ENCODE peak calls at places on chromosomes 2 and 18, in five cellular contexts. One of them, this sample, is unnamed.

GRCh38 chr18:80176334-80177080 is 67.4 kb downstream of the ADNP2 start:
- DNase-seq in astrocyte of the spinal cord: no peak
- DNase-seq in IMR-90: peak
- DNase-seq in neural progenitor cell: no peak
- DNase-seq in cardiac muscle cell: no peak
- DNase-seq in this sample: no peak

GRCh38 chr2:32463110-32463509 is 106.3 kb downstream of the BIRC6 start:
- DNase-seq in cardiac muscle cell: no peak
- DNase-seq in IMR-90: no peak
- DNase-seq in neural progenitor cell: no peak
- DNase-seq in astrocyte of the spinal cord: no peak
- DNase-seq in this sample: no peak

GRCh38 chr18:27750014-27750413 is 426.9 kb downstream of the CDH2 start:
- DNase-seq in neural progenitor cell: peak
- DNase-seq in IMR-90: peak
- DNase-seq in cardiac muscle cell: peak
- DNase-seq in astrocyte of the spinal cord: peak
- DNase-seq in this sample: peak

GRCh38 chr18:56003009-56003408 is 415.0 kb upstream of the TCF4 start:
- DNase-seq in astrocyte of the spinal cord: no peak
- DNase-seq in neural progenitor cell: peak
- DNase-seq in IMR-90: no peak
- DNase-seq in cardiac muscle cell: no peak
- DNase-seq in this sample: no peak

GRCh38 chr2:196696423-196697073 is 57.0 kb downstream of the CCDC150 start:
- DNase-seq in astrocyte of the spinal cord: peak
- DNase-seq in neural progenitor cell: no peak
- DNase-seq in IMR-90: peak
- DNase-seq in cardiac muscle cell: peak
- DNase-seq in this sample: peak

GRCh38 chr2:45743531-45744391 is 92.3 kb downstream of the PRKCE start:
- DNase-seq in IMR-90: peak
- DNase-seq in astrocyte of the spinal cord: peak
- DNase-seq in neural progenitor cell: no peak
- DNase-seq in cardiac muscle cell: peak
- DNase-seq in this sample: peak

GRCh38 chr2:17276220-17276619 is 242.0 kb downstream of the RAD51AP2 start:
- DNase-seq in IMR-90: no peak
- DNase-seq in neural progenitor cell: no peak
- DNase-seq in cardiac muscle cell: no peak
- DNase-seq in astrocyte of the spinal cord: no peak
- DNase-seq in this sample: no peak

GRCh38 chr2:26724004-26724750 is 31.7 kb downstream of the KCNK3 start:
- DNase-seq in IMR-90: peak
- DNase-seq in astrocyte of the spinal cord: peak
- DNase-seq in cardiac muscle cell: peak
- DNase-seq in neural progenitor cell: no peak
- DNase-seq in this sample: peak

GRCh38 chr2:30666307-30666874 is 140.9 kb downstream of the CAPN13 start:
- DNase-seq in cardiac muscle cell: peak
- DNase-seq in IMR-90: peak
- DNase-seq in astrocyte of the spinal cord: peak
- DNase-seq in neural progenitor cell: no peak
- DNase-seq in this sample: peak

GRCh38 chr2:203802277-203803045 is 65.1 kb upstream of the CTLA4 start:
- DNase-seq in cardiac muscle cell: peak
- DNase-seq in astrocyte of the spinal cord: peak
- DNase-seq in IMR-90: peak
- DNase-seq in neural progenitor cell: no peak
- DNase-seq in this sample: peak

GRCh38 chr18:60198063-60198462 is 174.5 kb downstream of the MC4R start:
- DNase-seq in IMR-90: peak
- DNase-seq in cardiac muscle cell: peak
- DNase-seq in astrocyte of the spinal cord: no peak
- DNase-seq in neural progenitor cell: no peak
- DNase-seq in this sample: no peak

GRCh38 chr2:138829326-138829725 is 49.1 kb upstream of the NXPH2 start:
- DNase-seq in IMR-90: peak
- DNase-seq in neural progenitor cell: peak
- DNase-seq in astrocyte of the spinal cord: peak
- DNase-seq in cardiac muscle cell: peak
- DNase-seq in this sample: no peak

GRCh38 chr2:205758051-205758450 is 75.8 kb downstream of the NRP2 start:
- DNase-seq in cardiac muscle cell: peak
- DNase-seq in astrocyte of the spinal cord: peak
- DNase-seq in neural progenitor cell: no peak
- DNase-seq in IMR-90: peak
- DNase-seq in this sample: no peak

GRCh38 chr2:8171608-8172007 is 510.2 kb upstream of the ID2 start:
- DNase-seq in neural progenitor cell: no peak
- DNase-seq in cardiac muscle cell: peak
- DNase-seq in astrocyte of the spinal cord: peak
- DNase-seq in IMR-90: no peak
- DNase-seq in this sample: no peak

GRCh38 chr2:45904931-45905642 is 253.6 kb downstream of the PRKCE start:
- DNase-seq in astrocyte of the spinal cord: no peak
- DNase-seq in cardiac muscle cell: no peak
- DNase-seq in IMR-90: no peak
- DNase-seq in neural progenitor cell: peak
- DNase-seq in this sample: no peak

GRCh38 chr2:207423886-207424285 is 105.9 kb upstream of the CREB1 start:
- DNase-seq in astrocyte of the spinal cord: peak
- DNase-seq in neural progenitor cell: no peak
- DNase-seq in IMR-90: peak
- DNase-seq in cardiac muscle cell: peak
- DNase-seq in this sample: peak

GRCh38 chr2:173264603-173265366 is 89.9 kb upstream of the CDCA7 start:
- DNase-seq in neural progenitor cell: no peak
- DNase-seq in IMR-90: no peak
- DNase-seq in cardiac muscle cell: no peak
- DNase-seq in astrocyte of the spinal cord: no peak
- DNase-seq in this sample: no peak

GRCh38 chr18:8264861-8265411 is 344.3 kb upstream of the RAB12 start:
- DNase-seq in cardiac muscle cell: peak
- DNase-seq in neural progenitor cell: no peak
- DNase-seq in astrocyte of the spinal cord: peak
- DNase-seq in IMR-90: peak
- DNase-seq in this sample: peak

GRCh38 chr2:101430161-101430560 is 42.9 kb upstream of the CREG2 start:
- DNase-seq in neural progenitor cell: no peak
- DNase-seq in astrocyte of the spinal cord: no peak
- DNase-seq in IMR-90: no peak
- DNase-seq in cardiac muscle cell: no peak
- DNase-seq in this sample: no peak

GRCh38 chr2:64987963-64988419 is 1.2 kb upstream of the SLC1A4 start:
- DNase-seq in cardiac muscle cell: peak
- DNase-seq in neural progenitor cell: no peak
- DNase-seq in IMR-90: peak
- DNase-seq in astrocyte of the spinal cord: no peak
- DNase-seq in this sample: no peak

GRCh38 chr2:209459359-209459758 is 35.5 kb downstream of the MAP2 start:
- DNase-seq in astrocyte of the spinal cord: no peak
- DNase-seq in IMR-90: no peak
- DNase-seq in cardiac muscle cell: no peak
- DNase-seq in neural progenitor cell: no peak
- DNase-seq in this sample: no peak

GRCh38 chr2:20507166-20507692 is 60.4 kb downstream of the RHOB start:
- DNase-seq in IMR-90: peak
- DNase-seq in cardiac muscle cell: no peak
- DNase-seq in neural progenitor cell: no peak
- DNase-seq in astrocyte of the spinal cord: no peak
- DNase-seq in this sample: no peak

GRCh38 chr2:73208258-73208657 is 5.8 kb upstream of the SMYD5 start:
- DNase-seq in neural progenitor cell: no peak
- DNase-seq in cardiac muscle cell: no peak
- DNase-seq in astrocyte of the spinal cord: no peak
- DNase-seq in IMR-90: no peak
- DNase-seq in this sample: no peak

GRCh38 chr2:219369447-219369861 is 18.3 kb downstream of the DNPEP start:
- DNase-seq in IMR-90: peak
- DNase-seq in cardiac muscle cell: peak
- DNase-seq in astrocyte of the spinal cord: peak
- DNase-seq in neural progenitor cell: no peak
- DNase-seq in this sample: peak

GRCh38 chr2:12819098-12819465 is 102.3 kb downstream of the TRIB2 start:
- DNase-seq in astrocyte of the spinal cord: peak
- DNase-seq in cardiac muscle cell: peak
- DNase-seq in IMR-90: peak
- DNase-seq in neural progenitor cell: no peak
- DNase-seq in this sample: peak
- H3K4me3 ChIP-seq in astrocyte of the spinal cord: no peak
- H3K4me3 ChIP-seq in cardiac muscle cell: no peak
- H3K4me3 ChIP-seq in IMR-90: no peak
- H3K4me3 ChIP-seq in neural progenitor cell: no peak
- H3K4me3 ChIP-seq in this sample: no peak

GRCh38 chr2:11745613-11746375 is 638 bp upstream of the LPIN1 start:
- DNase-seq in neural progenitor cell: no peak
- DNase-seq in IMR-90: no peak
- DNase-seq in cardiac muscle cell: no peak
- DNase-seq in astrocyte of the spinal cord: no peak
- DNase-seq in this sample: no peak

GRCh38 chr2:11746376-11746806 is at the start of gene LPIN1:
- DNase-seq in IMR-90: peak
- DNase-seq in neural progenitor cell: peak
- DNase-seq in cardiac muscle cell: peak
- DNase-seq in astrocyte of the spinal cord: peak
- DNase-seq in this sample: peak

GRCh38 chr2:11743846-11744553 is 2.4 kb upstream of the LPIN1 start:
- DNase-seq in neural progenitor cell: peak
- DNase-seq in cardiac muscle cell: peak
- DNase-seq in IMR-90: peak
- DNase-seq in astrocyte of the spinal cord: peak
- DNase-seq in this sample: peak

GRCh38 chr2:11743531-11743815 is 3.0 kb upstream of the LPIN1 start:
- DNase-seq in IMR-90: no peak
- DNase-seq in cardiac muscle cell: no peak
- DNase-seq in astrocyte of the spinal cord: no peak
- DNase-seq in neural progenitor cell: no peak
- DNase-seq in this sample: no peak

DNA sequence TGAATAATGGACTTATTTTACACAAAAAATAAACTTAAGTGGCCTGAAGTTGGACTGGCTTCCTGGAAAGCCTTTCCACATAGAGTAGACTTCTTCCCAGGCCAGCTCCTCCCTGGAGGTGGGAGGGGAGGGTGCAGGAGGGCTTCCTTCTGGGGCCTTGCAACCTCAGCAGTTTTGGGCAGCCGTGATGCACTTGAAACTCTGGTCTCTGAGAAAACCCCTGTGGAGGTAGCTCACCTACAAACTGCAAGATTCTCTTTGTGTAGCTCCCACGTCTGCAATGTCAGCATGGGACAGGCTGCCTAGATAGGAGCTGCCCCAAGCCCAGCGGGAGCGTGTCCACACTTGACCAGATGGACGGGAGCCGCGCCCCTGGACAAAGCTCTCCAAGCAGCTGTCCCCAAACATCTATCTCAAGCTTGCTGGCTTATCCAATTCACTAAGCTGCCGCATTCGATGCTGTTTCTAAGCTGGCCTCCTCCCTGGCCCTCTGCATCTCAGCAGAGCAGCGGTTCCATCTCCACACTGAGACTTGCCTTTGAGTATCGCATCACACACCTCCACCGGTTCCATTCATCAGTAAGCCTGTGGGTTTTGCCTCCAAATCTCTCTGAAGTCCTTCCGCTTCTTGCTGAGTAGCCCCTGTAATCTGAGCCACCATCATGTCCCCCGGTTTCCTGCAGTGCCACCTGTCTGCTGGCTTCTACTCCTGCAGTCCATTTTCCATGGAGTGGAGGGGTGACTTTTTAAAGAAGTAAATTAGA is 1.6 kb upstream of the LPIN1 start:
- DNase-seq in neural progenitor cell: peak
- DNase-seq in IMR-90: peak
- DNase-seq in cardiac muscle cell: peak
- DNase-seq in astrocyte of the spinal cord: peak
- DNase-seq in this sample: no peak
- H3K4me3 ChIP-seq in neural progenitor cell: peak
- H3K4me3 ChIP-seq in IMR-90: no peak
- H3K4me3 ChIP-seq in cardiac muscle cell: no peak
- H3K4me3 ChIP-seq in astrocyte of the spinal cord: peak
- H3K4me3 ChIP-seq in this sample: peak

GRCh38 chr2:60821133-60821469 is 60.3 kb upstream of the REL start:
- DNase-seq in cardiac muscle cell: no peak
- DNase-seq in astrocyte of the spinal cord: no peak
- DNase-seq in IMR-90: no peak
- DNase-seq in neural progenitor cell: no peak
- DNase-seq in this sample: no peak

GRCh38 chr2:60818272-60818671 is 62.2 kb downstream of the PAPOLG start:
- DNase-seq in IMR-90: peak
- DNase-seq in cardiac muscle cell: peak
- DNase-seq in neural progenitor cell: no peak
- DNase-seq in astrocyte of the spinal cord: no peak
- DNase-seq in this sample: no peak

GRCh38 chr2:60819936-60820335 is 61.4 kb upstream of the REL start:
- DNase-seq in neural progenitor cell: no peak
- DNase-seq in IMR-90: no peak
- DNase-seq in cardiac muscle cell: no peak
- DNase-seq in astrocyte of the spinal cord: no peak
- DNase-seq in this sample: no peak

GRCh38 chr2:60820416-60821132 is 60.8 kb upstream of the REL start:
- DNase-seq in astrocyte of the spinal cord: no peak
- DNase-seq in IMR-90: no peak
- DNase-seq in neural progenitor cell: no peak
- DNase-seq in cardiac muscle cell: no peak
- DNase-seq in this sample: no peak

GRCh38 chr2:60819155-60819862 is 62.1 kb upstream of the REL start:
- DNase-seq in IMR-90: no peak
- DNase-seq in neural progenitor cell: no peak
- DNase-seq in cardiac muscle cell: no peak
- DNase-seq in astrocyte of the spinal cord: no peak
- DNase-seq in this sample: no peak
- H3K4me3 ChIP-seq in IMR-90: no peak
- H3K4me3 ChIP-seq in neural progenitor cell: no peak
- H3K4me3 ChIP-seq in cardiac muscle cell: no peak
- H3K4me3 ChIP-seq in astrocyte of the spinal cord: no peak
- H3K4me3 ChIP-seq in this sample: no peak

DNA sequence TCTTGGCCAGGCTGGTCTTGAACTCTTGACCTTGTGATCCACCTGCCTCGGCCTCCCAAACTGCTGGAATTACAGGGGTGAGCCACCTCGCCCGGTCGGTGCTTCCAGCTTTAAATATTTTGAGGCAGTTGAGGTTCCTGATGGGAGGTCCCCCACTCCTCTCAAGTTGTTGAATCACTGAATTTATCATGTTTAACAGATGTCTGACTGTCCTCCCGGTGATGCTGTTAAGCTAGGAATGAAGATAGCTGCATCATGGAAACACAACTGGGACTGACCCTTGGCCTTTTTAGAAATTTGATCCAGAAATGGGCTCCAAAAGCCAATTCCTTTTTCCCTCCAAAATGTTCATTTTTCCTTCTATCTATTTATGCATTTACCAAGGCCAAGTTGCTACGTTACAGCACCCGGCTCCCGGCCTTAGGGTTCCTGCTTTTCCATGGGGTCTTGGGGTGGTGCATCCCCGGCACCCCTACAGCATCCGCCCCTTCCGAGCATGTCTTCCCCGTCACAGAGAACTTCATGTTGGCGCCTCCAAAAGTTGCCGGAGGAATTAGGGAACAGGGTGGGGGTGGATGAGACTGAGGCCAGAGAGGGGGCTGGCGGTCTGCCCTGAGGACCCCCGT is 43.9 kb downstream of the PAX8 start:
- DNase-seq in astrocyte of the spinal cord: no peak
- DNase-seq in neural progenitor cell: no peak
- DNase-seq in IMR-90: peak
- DNase-seq in cardiac muscle cell: no peak
- DNase-seq in this sample: no peak
- H3K4me3 ChIP-seq in astrocyte of the spinal cord: peak
- H3K4me3 ChIP-seq in neural progenitor cell: no peak
- H3K4me3 ChIP-seq in IMR-90: peak
- H3K4me3 ChIP-seq in cardiac muscle cell: no peak
- H3K4me3 ChIP-seq in this sample: peak

This sample was measured in skeletal muscle cell.